ENCODE peak calls at places on chromosomes 7 and 10, in eight cellular contexts. M is progenitor cell of endocrine pancreas, U is stromal cell of bone marrow, Y is NCI-H146, T is B cell, P is cerebellar cortex, X is G401, F is T-helper 1 cell. H is an unnamed sample.

GRCh38 chr7:145848691-145849090 is 267.9 kb upstream of the CNTNAP2 start:
- DNase-seq in T (no peak), Y (peak), U (peak), X (no peak), M (peak), P (no peak), F (no peak), H (peak)

GRCh38 chr10:72802291-72803118 is 91.0 kb upstream of the OIT3 start:
- DNase-seq in T (no peak), X (no peak), M (no peak), P (no peak), F (no peak), Y (no peak), U (peak), H (no peak)

GRCh38 chr7:30881448-30881847 is 30.2 kb upstream of the AQP1 start:
- DNase-seq in X (no peak), Y (no peak), M (no peak), T (no peak), F (no peak), U (no peak), P (no peak), H (no peak)

GRCh38 chr7:37901890-37902524 is 14.6 kb downstream of the SFRP4 start:
- DNase-seq in Y (no peak), F (no peak), X (no peak), T (no peak), P (no peak), M (no peak), U (no peak), H (peak)

GRCh38 chr7:155815332-155816191 is 3.3 kb upstream of the SHH start:
- DNase-seq in F (no peak), M (peak), T (peak), U (no peak), Y (no peak), P (peak), X (no peak), H (peak)

GRCh38 chr10:50417486-50417905 is 166.2 kb upstream of the ASAH2 start:
- DNase-seq in P (no peak), F (no peak), U (peak), T (no peak), X (no peak), Y (no peak), M (no peak), H (no peak)

GRCh38 chr10:97891497-97892167 is 42.0 kb downstream of the GOLGA7B start:
- DNase-seq in U (no peak), P (no peak), F (no peak), M (no peak), Y (peak), T (no peak), X (no peak), H (no peak)

GRCh38 chr10:74662635-74663034 is 163.8 kb upstream of the KAT6B start:
- DNase-seq in U (no peak), X (no peak), Y (no peak), T (no peak), M (no peak), P (no peak), F (no peak), H (no peak)

GRCh38 chr10:123997486-123998196 is 95.8 kb downstream of the CHST15 start:
- DNase-seq in P (no peak), X (peak), M (no peak), F (no peak), T (no peak), Y (no peak), U (peak), H (no peak)

GRCh38 chr7:107779647-107780099 is 23.4 kb downstream of the SLC26A3 start:
- DNase-seq in T (no peak), X (no peak), M (no peak), F (no peak), U (no peak), P (no peak), Y (no peak), H (no peak)

GRCh38 chr10:62665771-62666170 is 138.7 kb upstream of the ADO start:
- DNase-seq in T (no peak), P (no peak), U (no peak), Y (no peak), M (no peak), F (no peak), X (no peak), H (no peak)

GRCh38 chr7:121187676-121188075 is 141.1 kb upstream of the WNT16 start:
- DNase-seq in T (no peak), F (no peak), M (no peak), X (no peak), U (no peak), Y (no peak), P (no peak), H (no peak)

GRCh38 chr7:65216469-65216868 is 157.2 kb upstream of the ZNF92 start:
- DNase-seq in T (peak), P (peak), M (peak), F (peak), U (peak), Y (peak), X (peak), H (peak)

GRCh38 chr7:27802977-27803376 is 63.0 kb downstream of the TAX1BP1 start:
- DNase-seq in Y (no peak), T (no peak), P (no peak), U (peak), F (no peak), X (no peak), M (no peak), H (no peak)

GRCh38 chr10:42954776-42955492 is 121.9 kb upstream of the RET start:
- DNase-seq in Y (no peak), U (no peak), F (no peak), T (no peak), X (no peak), M (no peak), P (no peak), H (no peak)

GRCh38 chr10:129968937-129969527 is 5.0 kb upstream of the EBF3 start:
- DNase-seq in F (no peak), M (peak), T (no peak), Y (no peak), U (no peak), P (peak), X (no peak), H (peak)

GRCh38 chr7:102318482-102318971 is 31.9 kb downstream of the SH2B2 start:
- DNase-seq in X (no peak), P (no peak), T (no peak), U (no peak), F (no peak), Y (no peak), M (no peak), H (peak)

GRCh38 chr7:70764004-70764691 is 367.8 kb upstream of the GALNT17 start:
- DNase-seq in F (no peak), Y (no peak), M (no peak), U (no peak), X (no peak), P (no peak), T (no peak), H (no peak)

GRCh38 chr10:131431541-131431940 is 120.0 kb upstream of the TCERG1L start:
- DNase-seq in Y (no peak), U (no peak), F (no peak), P (no peak), T (no peak), X (no peak), M (no peak), H (no peak)

GRCh38 chr7:143882611-143883078 is 19.3 kb downstream of the TCAF1 start:
- DNase-seq in M (peak), X (peak), U (no peak), F (no peak), T (no peak), P (peak), Y (peak), H (peak)

H was measured in mesendoderm.